ENCODE peak calls at places on chromosome X, in four cellular contexts. Y is tibial artery, Q is cardiac fibroblast, U is sigmoid colon. I is an unnamed sample.

GRCh38 chrX:120090208-120090607 is 12.7 kb upstream of the RHOXF2B start:
- DNase-seq in Y (no peak), Q (no peak), U (no peak), I (peak; percentile 65)

GRCh38 chrX:131792789-131793462 is 230.2 kb upstream of the STK26 start:
- DNase-seq in Y (no peak), Q (no peak), U (peak; percentile 95), I (no peak)

GRCh38 chrX:91414710-91415109 is 19.9 kb upstream of the PABPC5 start:
- DNase-seq in Y (no peak), Q (peak; percentile 1), U (no peak), I (peak; percentile 45)

GRCh38 chrX:122816288-122816687 is 367.8 kb upstream of the GRIA3 start:
- DNase-seq in Y (no peak), Q (no peak), U (peak; percentile 37), I (no peak)

GRCh38 chrX:39939678-39940077 is 158.1 kb downstream of the BCOR start:
- DNase-seq in Y (no peak), Q (no peak), U (no peak), I (no peak)

GRCh38 chrX:13323241-13323640 is 3.4 kb upstream of the ATXN3L start:
- DNase-seq in Y (no peak), Q (no peak), U (no peak), I (no peak)

GRCh38 chrX:24426340-24426913 is 38.7 kb upstream of the PDK3 start:
- DNase-seq in Y (no peak), Q (peak; percentile 6), U (no peak), I (peak; percentile 50)

GRCh38 chrX:136754641-136755040 is 26.1 kb downstream of the ARHGEF6 start:
- DNase-seq in Y (peak; percentile 65), Q (peak; percentile 23), U (peak; percentile 64), I (no peak)

GRCh38 chrX:103475381-103475780 is 43.9 kb downstream of the RAB40A start:
- DNase-seq in Y (no peak), Q (no peak), U (no peak), I (no peak)

GRCh38 chrX:155070038-155070437 is 898 bp downstream of the CMC4 start:
- DNase-seq in Y (no peak), Q (no peak), U (no peak), I (peak; percentile 2)
- H3K4me3 ChIP-seq in Y (peak overlapping the region; percentile 65), Q (peak overlapping the region; percentile 59), U (peak overlapping the region; percentile 56), I (peak overlapping the region; percentile 79)

DNA sequence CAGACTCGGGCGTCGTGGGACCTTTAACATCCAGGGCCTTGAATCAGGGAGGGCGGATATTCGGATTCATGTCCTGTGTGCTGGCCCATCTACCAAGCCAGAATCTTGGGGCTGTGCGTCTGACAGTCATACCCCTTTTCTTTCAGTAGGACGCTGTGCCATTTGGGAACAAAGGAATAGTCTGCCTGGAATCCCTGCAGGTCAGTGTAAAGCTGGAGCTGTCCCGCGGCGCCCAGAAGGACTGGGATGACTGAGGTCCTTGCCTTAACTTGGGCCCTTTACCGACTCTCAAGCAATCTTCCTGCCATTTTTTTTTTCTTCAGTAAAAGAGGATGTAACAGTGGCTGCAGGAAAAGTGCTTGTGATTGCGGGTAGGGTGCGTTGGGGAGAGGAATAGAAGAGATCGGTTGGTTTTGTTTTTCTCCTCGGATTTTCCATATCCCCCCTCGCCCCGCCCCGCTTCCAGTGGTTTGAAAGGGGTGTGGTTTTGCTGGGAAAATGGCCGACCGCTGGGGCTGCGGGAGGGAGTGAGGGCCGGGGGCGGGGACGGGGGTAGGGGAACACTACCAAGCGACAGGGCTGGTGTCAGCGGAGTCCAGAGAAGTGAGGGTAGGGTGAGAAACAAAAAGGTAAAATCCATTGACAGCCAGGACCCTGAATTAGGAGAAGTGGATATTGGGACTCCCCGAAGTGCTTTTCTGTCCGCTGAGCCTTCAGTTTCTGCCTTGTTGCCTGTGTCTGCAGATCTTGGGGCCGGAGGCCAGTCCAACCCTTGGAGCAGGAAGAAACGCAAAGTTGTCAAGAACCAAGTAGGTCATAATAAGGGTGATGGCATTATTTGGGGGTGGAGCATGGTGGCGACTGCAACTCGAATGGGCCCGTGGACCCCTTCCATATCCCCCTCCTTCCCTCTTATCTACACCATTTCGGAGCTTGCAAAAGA is 749 bp downstream of the ARMCX1 start:
- DNase-seq in Y (peak; percentile 76), Q (peak; percentile 60), U (peak; percentile 79), I (peak; percentile 68)
- H3K4me3 ChIP-seq in Y (peak overlapping the region; percentile 63), Q (peak overlapping the region; percentile 54), U (peak overlapping the region; percentile 57), I (peak overlapping the region; percentile 68)

DNA sequence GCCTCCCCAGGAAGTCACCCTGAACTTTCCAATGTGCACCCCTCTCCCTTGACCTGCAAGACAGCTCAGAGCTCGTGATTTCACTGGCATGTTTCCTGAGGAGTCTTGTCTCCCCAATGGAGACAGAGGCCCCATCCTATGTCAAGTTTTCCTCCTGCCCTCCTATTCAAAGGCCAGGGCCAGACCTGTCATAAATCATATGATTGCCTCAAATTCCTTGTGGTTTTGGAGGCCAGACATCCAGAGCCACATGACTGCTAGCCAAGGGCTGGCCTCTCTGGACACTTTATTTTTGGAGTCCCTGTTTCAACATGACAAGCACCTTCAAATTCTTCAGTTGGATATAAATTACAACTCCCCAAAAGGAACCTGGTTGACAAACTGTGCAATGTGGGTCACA is 76.0 kb upstream of the TFDP3 start:
- DNase-seq in Y (no peak), Q (no peak), U (no peak), I (no peak)
- H3K4me3 ChIP-seq in Y (no peak overlapping the region), Q (no peak overlapping the region), U (no peak overlapping the region), I (no peak overlapping the region)

DNA sequence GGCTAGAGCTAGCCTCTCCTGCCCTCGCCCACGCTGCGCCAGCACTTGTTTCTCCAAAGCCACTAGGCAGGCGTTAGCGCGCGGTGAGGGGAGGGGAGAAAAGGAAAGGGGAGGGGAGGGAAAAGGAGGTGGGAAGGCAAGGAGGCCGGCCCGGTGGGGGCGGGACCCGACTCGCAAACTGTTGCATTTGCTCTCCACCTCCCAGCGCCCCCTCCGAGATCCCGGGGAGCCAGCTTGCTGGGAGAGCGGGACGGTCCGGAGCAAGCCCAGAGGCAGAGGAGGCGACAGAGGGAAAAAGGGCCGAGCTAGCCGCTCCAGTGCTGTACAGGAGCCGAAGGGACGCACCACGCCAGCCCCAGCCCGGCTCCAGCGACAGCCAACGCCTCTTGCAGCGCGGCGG is at the start of gene AR:
- DNase-seq in Y (peak; percentile 86), Q (peak; percentile 57), U (peak; percentile 83), I (peak; percentile 76)
- H3K4me3 ChIP-seq in Y (peak within 1 kb of the TSS; percentile 59), Q (peak within 1 kb of the TSS; percentile 59), U (peak within 1 kb of the TSS; percentile 52), I (peak within 1 kb of the TSS; percentile 73)

DNA sequence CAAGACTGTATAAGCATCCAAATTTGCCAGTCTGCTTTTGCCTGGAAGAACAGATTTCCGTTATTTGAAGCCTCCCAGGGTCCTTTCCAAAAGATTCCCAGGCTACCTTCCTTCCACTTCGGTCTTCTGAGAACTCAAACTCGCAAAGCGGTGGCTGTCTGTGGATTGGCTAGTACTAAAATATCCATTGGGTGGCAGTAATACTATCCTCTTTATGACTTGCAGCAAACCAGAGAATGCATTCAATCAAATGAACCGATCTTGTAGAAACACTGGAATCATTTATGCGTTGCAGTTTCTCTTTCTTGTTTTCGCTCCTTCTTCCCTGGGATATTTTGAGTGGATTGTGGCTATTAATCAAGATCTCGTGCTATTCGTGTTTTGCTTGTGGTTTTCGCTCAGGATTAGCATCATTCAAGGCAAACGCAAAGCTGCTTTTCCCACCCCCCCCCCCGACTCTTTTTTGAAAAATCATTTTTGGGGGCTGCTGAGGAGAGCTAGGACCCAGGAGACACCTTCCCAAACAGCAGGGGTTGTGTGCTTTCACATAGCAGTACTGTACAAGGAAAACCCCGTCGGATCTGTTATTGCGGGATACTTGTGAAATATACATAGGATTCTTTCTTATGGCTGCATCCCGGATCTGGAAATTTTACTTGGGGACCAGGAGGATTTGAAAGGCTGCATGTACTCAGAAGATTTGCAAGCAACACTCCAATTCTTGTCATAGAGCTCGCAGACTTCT is at the start of gene IL1RAPL1:
- DNase-seq in Y (no peak), Q (peak; percentile 81), U (no peak), I (no peak)
- H3K4me3 ChIP-seq in Y (peak within 1 kb of the TSS; percentile 12), Q (peak within 1 kb of the TSS; percentile 46), U (peak within 1 kb of the TSS; percentile 37), I (peak within 1 kb of the TSS; percentile 64)

DNA sequence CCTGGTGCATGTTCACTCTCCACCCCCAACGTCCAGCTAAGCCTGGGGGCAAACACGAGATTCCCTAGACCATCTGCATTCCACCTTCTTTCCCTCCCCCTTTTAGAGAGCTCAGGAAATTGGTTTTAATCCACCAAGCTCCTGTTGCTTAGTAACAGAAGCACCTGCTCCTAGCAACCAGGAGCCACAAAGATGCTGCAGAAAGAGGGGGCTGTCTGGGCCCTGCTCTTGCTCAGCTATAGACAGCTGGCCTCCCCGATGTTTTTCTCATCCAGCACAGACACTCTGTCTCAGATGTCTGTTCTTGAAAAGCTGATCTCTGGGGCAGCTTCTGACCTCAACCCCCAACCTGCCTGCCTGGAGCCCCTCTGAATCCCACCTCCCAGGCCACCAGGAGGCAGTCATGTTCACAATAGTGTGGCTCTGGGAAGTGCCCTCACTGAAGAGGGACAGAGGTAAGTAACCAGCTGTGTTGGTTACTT is 71.5 kb downstream of the SLC16A2 start:
- DNase-seq in Y (no peak), Q (no peak), U (no peak), I (peak; percentile 66)
- H3K4me3 ChIP-seq in Y (no peak overlapping the region), Q (no peak overlapping the region), U (no peak overlapping the region), I (no peak overlapping the region)

I was measured in GM23338.